ENCODE peak calls at places on chromosome 21, in five cellular contexts. C is NCI-H1048; Z is glomerular endothelial cell; D is Calu3; A is CD4-positive, alpha-beta T cell. F is an unnamed sample.

GRCh38 chr21:45448810-45449657 is 44.1 kb downstream of the COL18A1 start:
- DNase-seq in C (no peak), Z (no peak), D (no peak), A (no peak), F (no peak)

GRCh38 chr21:44551290-44552015 is at the start of gene KRTAP10-2:
- DNase-seq in C (no peak), Z (no peak), D (no peak), A (no peak), F (no peak)

GRCh38 chr21:32412162-32412997 is at the start of gene EVA1C:
- DNase-seq in C (no peak), Z (no peak), D (peak; percentile 34), A (peak; percentile 64), F (no peak)

GRCh38 chr21:43299441-43300277 is 127.3 kb downstream of the SIK1 start:
- DNase-seq in C (no peak), Z (no peak), D (no peak), A (no peak), F (no peak)

GRCh38 chr21:45074818-45075605 is 632 bp downstream of the ADARB1 start:
- DNase-seq in C (no peak), Z (no peak), D (peak; percentile 21), A (no peak), F (no peak)

GRCh38 chr21:31351438-31351837 is 7.4 kb upstream of the TIAM1 start:
- DNase-seq in C (no peak), Z (no peak), D (peak; percentile 57), A (no peak), F (no peak)

GRCh38 chr21:26447932-26448331 is 125.2 kb downstream of the CYYR1 start:
- DNase-seq in C (no peak), Z (no peak), D (no peak), A (no peak), F (no peak)

GRCh38 chr21:43611598-43612369 is 47.5 kb downstream of the HSF2BP start:
- DNase-seq in C (no peak), Z (no peak), D (peak; percentile 71), A (no peak), F (no peak)

GRCh38 chr21:28310711-28311110 is 682.0 kb downstream of the LTN1 start:
- DNase-seq in C (no peak), Z (no peak), D (no peak), A (no peak), F (no peak)